ENCODE peak calls at places on chromosomes 13 and 19, in four cellular contexts. D is HFFc6, B is neural crest cell, O is Panc1. R is an unnamed sample.

GRCh38 chr13:21668665-21669599 is 1.9 kb upstream of the FGF9 start:
- DNase-seq in B (peak), O (no peak), D (no peak), R (peak)

GRCh38 chr19:43699506-43700367 is 16.1 kb upstream of the IRGC start:
- DNase-seq in D (no peak), B (peak), O (no peak), R (peak)

GRCh38 chr19:31436121-31436776 is 87.0 kb upstream of the TSHZ3 start:
- DNase-seq in B (no peak), O (no peak), D (peak), R (no peak)

GRCh38 chr13:58933475-58933874 is 1230.3 kb downstream of the DIAPH3 start:
- DNase-seq in B (no peak), O (no peak), D (no peak), R (no peak)

GRCh38 chr13:113735750-113736149 is 23.3 kb upstream of the TMEM255B start:
- DNase-seq in O (no peak), D (no peak), B (no peak), R (no peak)

GRCh38 chr13:50512602-50513527 is 330.6 kb downstream of the DLEU7 start:
- DNase-seq in B (peak), D (no peak), O (no peak), R (peak)

GRCh38 chr19:49512970-49513745 is 697 bp downstream of the FCGRT start:
- DNase-seq in B (no peak), D (no peak), O (no peak), R (peak)

GRCh38 chr19:3335431-3336350 is 30.7 kb upstream of the NFIC start:
- DNase-seq in O (no peak), D (peak), B (no peak), R (no peak)

GRCh38 chr13:62320129-62320724 is 904.6 kb upstream of the PCDH20 start:
- DNase-seq in B (no peak), D (peak), O (peak), R (no peak)

GRCh38 chr13:106710267-106710666 is 142.3 kb upstream of the ARGLU1 start:
- DNase-seq in O (no peak), B (no peak), D (no peak), R (no peak)

GRCh38 chr19:53910170-53910518 is 1.1 kb downstream of the CACNG7 start:
- DNase-seq in D (no peak), O (no peak), B (no peak), R (peak)

GRCh38 chr13:23987331-23987730 is 90.0 kb upstream of the C1QTNF9B start:
- DNase-seq in D (peak), B (no peak), O (no peak), R (no peak)

GRCh38 chr19:43784981-43785808 is 4.4 kb upstream of the KCNN4 start:
- DNase-seq in B (peak), D (peak), O (peak), R (peak)

GRCh38 chr13:23506071-23506820 is 64.0 kb upstream of the TNFRSF19 start:
- DNase-seq in O (no peak), B (no peak), D (peak), R (peak)

GRCh38 chr13:76812971-76813691 is 73.1 kb downstream of the KCTD12 start:
- DNase-seq in O (no peak), B (no peak), D (no peak), R (no peak)

GRCh38 chr13:20191902-20192469 is 752 bp downstream of the GJB2 start:
- DNase-seq in B (no peak), O (no peak), D (no peak), R (peak)

GRCh38 chr13:89361909-89362308 is 1690.7 kb downstream of the SLITRK5 start:
- DNase-seq in D (no peak), B (no peak), O (no peak), R (no peak)

GRCh38 chr19:35620001-35620400 is 7.5 kb downstream of the HAUS5 start:
- DNase-seq in B (no peak), D (no peak), O (no peak), R (no peak)

GRCh38 chr13:62387642-62388041 is 972.0 kb upstream of the PCDH20 start:
- DNase-seq in O (no peak), D (no peak), B (no peak), R (no peak)

GRCh38 chr13:21359855-21360254 is 99.2 kb downstream of the ZDHHC20 start:
- DNase-seq in B (no peak), D (no peak), O (no peak), R (no peak)

GRCh38 chr19:52923782-52924593 is 760 bp upstream of the ZNF888 start:
- DNase-seq in B (no peak), O (no peak), D (no peak), R (no peak)

GRCh38 chr19:42396248-42396541 is 6.1 kb upstream of the CNFN start:
- DNase-seq in O (no peak), B (no peak), D (no peak), R (no peak)

GRCh38 chr13:99307648-99308339 is 595 bp upstream of the GPR183 start:
- DNase-seq in O (peak), B (no peak), D (peak), R (no peak)

GRCh38 chr13:103403148-103403740 is 337.0 kb upstream of the SLC10A2 start:
- DNase-seq in D (no peak), O (no peak), B (no peak), R (no peak)

GRCh38 chr13:85520445-85520844 is 278.8 kb downstream of the SLITRK6 start:
- DNase-seq in B (no peak), D (no peak), O (no peak), R (no peak)

GRCh38 chr13:99320693-99321481 is 13.7 kb upstream of the GPR183 start:
- DNase-seq in D (peak), B (no peak), O (no peak), R (no peak)

GRCh38 chr19:30402790-30403189 is 30.6 kb downstream of the ZNF536 start:
- DNase-seq in O (no peak), B (no peak), D (no peak), R (no peak)

GRCh38 chr19:40190891-40191835 is at the start of gene MAP3K10:
- DNase-seq in D (peak), O (peak), B (peak), R (peak)

GRCh38 chr13:65095118-65095517 is 2135.0 kb downstream of the PCDH9 start:
- DNase-seq in O (no peak), B (no peak), D (no peak), R (no peak)

GRCh38 chr19:11171144-11171543 is 15.6 kb upstream of the SPC24 start:
- DNase-seq in O (no peak), D (no peak), B (no peak), R (no peak)

GRCh38 chr13:114143806-114144605 is 11.6 kb upstream of the RASA3 start:
- DNase-seq in D (no peak), O (no peak), B (no peak), R (peak)

GRCh38 chr19:51347209-51347928 is 5.4 kb upstream of the VSIG10L start:
- DNase-seq in B (no peak), D (no peak), O (no peak), R (no peak)

GRCh38 chr13:87680298-87680697 is 9.1 kb downstream of the SLITRK5 start:
- DNase-seq in B (no peak), D (no peak), O (no peak), R (no peak)
- TF ChIP-seq CTCF in B (peak), D (no peak), O (peak), R (no peak)

GRCh38 chr19:45469132-45469834 is 1.5 kb downstream of the FOSB start:
- DNase-seq in B (peak), D (peak), O (no peak), R (peak)
- TF ChIP-seq CTCF in B (no peak), D (peak), O (no peak), R (no peak)

GRCh38 chr13:40792284-40793051 is 3.1 kb downstream of the SLC25A15 start:
- DNase-seq in B (no peak), O (no peak), D (no peak), R (no peak)

GRCh38 chr13:40790232-40790631 is 821 bp downstream of the SLC25A15 start:
- DNase-seq in B (no peak), O (no peak), D (no peak), R (no peak)

GRCh38 chr13:40787062-40787461 is 2.3 kb upstream of the SLC25A15 start:
- DNase-seq in D (peak), O (no peak), B (no peak), R (no peak)

GRCh38 chr13:40786568-40786996 is 2.8 kb upstream of the SLC25A15 start:
- DNase-seq in B (no peak), O (no peak), D (no peak), R (no peak)

GRCh38 chr13:40789275-40790231 is at the start of gene SLC25A15:
- DNase-seq in B (peak), D (peak), O (no peak), R (peak)
- TF ChIP-seq CTCF in B (peak), D (peak), O (peak), R (no peak)

GRCh38 chr19:1018393-1018792 is 2.5 kb downstream of the TMEM259 start:
- DNase-seq in D (no peak), B (no peak), O (no peak), R (no peak)

GRCh38 chr19:1018932-1019615 is 1.8 kb downstream of the TMEM259 start:
- DNase-seq in D (no peak), B (no peak), O (no peak), R (no peak)

GRCh38 chr19:1019980-1020867 is 699 bp downstream of the TMEM259 start:
- DNase-seq in D (no peak), O (no peak), B (no peak), R (peak)

GRCh38 chr19:1019616-1019961 is 1.3 kb downstream of the TMEM259 start:
- DNase-seq in O (no peak), D (no peak), B (no peak), R (no peak)

GRCh38 chr19:1020868-1021425 is at the start of gene TMEM259:
- DNase-seq in D (peak), B (peak), O (peak), R (peak)
- TF ChIP-seq CTCF in D (no peak), B (no peak), O (no peak), R (no peak)

GRCh38 chr19:55668603-55669348 is 6.2 kb upstream of the EPN1 start:
- DNase-seq in O (no peak), B (no peak), D (no peak), R (no peak)

GRCh38 chr19:55672418-55672817 is 2.6 kb upstream of the EPN1 start:
- DNase-seq in B (no peak), D (no peak), O (no peak), R (no peak)

GRCh38 chr19:55669418-55670279 is 5.4 kb upstream of the EPN1 start:
- DNase-seq in O (no peak), B (no peak), D (no peak), R (no peak)

GRCh38 chr19:55671054-55671378 is 4.0 kb upstream of the EPN1 start:
- DNase-seq in O (no peak), B (no peak), D (no peak), R (no peak)

GRCh38 chr19:55670280-55671053 is 4.6 kb upstream of the EPN1 start:
- DNase-seq in B (no peak), D (no peak), O (no peak), R (no peak)
- TF ChIP-seq CTCF in B (no peak), D (no peak), O (no peak), R (no peak)

GRCh38 chr19:18780631-18781030 is 10.5 kb downstream of the COMP start:
- DNase-seq in D (no peak), O (no peak), B (no peak), R (no peak)
- TF ChIP-seq CTCF in D (peak), O (no peak), B (no peak), R (no peak)